ENCODE peak calls at places on chromosomes 13 and 19, in eight cellular contexts. K is GM23338; D is body of pancreas; X is astrocyte; P is IMR-90; G is A549; O is neural progenitor cell; L is CD4-positive, alpha-beta T cell. V is an unnamed sample.

GRCh38 chr13:39835253-39835652 is 179.8 kb downstream of the COG6 start:
- DNase-seq in L (no peak), G (no peak), X (no peak), O (peak; percentile 56), P (no peak), K (no peak), D (no peak), V (peak; percentile 48)

GRCh38 chr13:35848316-35848715 is 282.9 kb downstream of the DCLK1 start:
- DNase-seq in K (no peak), G (no peak), D (no peak), O (no peak), L (no peak), P (no peak), X (no peak), V (no peak)

GRCh38 chr13:44667950-44668349 is 91.8 kb upstream of the TSC22D1 start:
- DNase-seq in K (no peak), O (peak; percentile 78), L (no peak), X (peak; percentile 82), D (no peak), G (no peak), P (peak; percentile 53), V (no peak)

GRCh38 chr13:35789335-35790166 is 313.1 kb upstream of the MAB21L1 start:
- DNase-seq in L (no peak), P (peak; percentile 61), O (peak; percentile 77), G (peak; percentile 7), K (peak; percentile 53), D (no peak), X (peak; percentile 39), V (peak; percentile 11)

GRCh38 chr19:15038304-15038703 is 11.0 kb upstream of the CASP14 start:
- DNase-seq in G (no peak), P (no peak), O (no peak), D (no peak), K (no peak), X (no peak), L (no peak), V (no peak)

GRCh38 chr13:54845351-54845965 is 1816.8 kb downstream of the OLFM4 start:
- DNase-seq in X (no peak), P (no peak), G (no peak), L (no peak), D (no peak), K (peak; percentile 31), O (peak; percentile 7), V (no peak)

GRCh38 chr19:44677019-44677809 is 5.9 kb downstream of the CEACAM19 start:
- DNase-seq in X (peak; percentile 73), K (peak; percentile 76), G (peak; percentile 89), P (peak; percentile 70), L (no peak), O (peak; percentile 21), D (no peak), V (peak; percentile 77)

GRCh38 chr13:21338651-21339278 is 120.3 kb downstream of the ZDHHC20 start:
- DNase-seq in P (no peak), G (no peak), K (peak; percentile 63), L (no peak), X (no peak), O (peak; percentile 38), D (no peak), V (no peak)

DNA sequence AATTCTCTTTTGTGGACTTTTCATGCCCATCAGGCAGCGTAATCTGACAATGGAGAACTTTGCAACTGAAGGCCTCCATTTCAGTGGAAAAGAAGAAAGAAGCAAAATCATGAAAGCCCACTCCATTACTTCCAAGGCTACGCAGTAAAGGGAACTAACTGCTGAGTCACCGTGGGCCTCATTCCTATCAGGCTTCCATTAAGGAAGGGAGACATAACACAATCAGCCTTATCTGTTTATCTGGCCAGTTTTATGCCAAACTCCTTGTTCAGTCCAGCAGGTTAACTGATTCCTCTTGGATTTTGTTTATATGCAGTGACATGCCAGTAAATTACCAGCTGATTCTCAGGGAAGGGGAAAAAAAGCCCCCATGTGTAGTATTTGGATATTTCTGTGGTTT is 56.8 kb upstream of the KATNAL1 start:
- DNase-seq in X (peak; percentile 55), L (no peak), D (no peak), G (no peak), K (no peak), O (no peak), P (peak; percentile 60), V (no peak)
- H3K27ac ChIP-seq in X (no peak overlapping the region), L (no peak overlapping the region), D (no peak overlapping the region), G (peak overlapping the region; percentile 8), K (peak overlapping the region; percentile 48), O (no peak overlapping the region), P (peak overlapping the region; percentile 47), V (no peak overlapping the region)

DNA sequence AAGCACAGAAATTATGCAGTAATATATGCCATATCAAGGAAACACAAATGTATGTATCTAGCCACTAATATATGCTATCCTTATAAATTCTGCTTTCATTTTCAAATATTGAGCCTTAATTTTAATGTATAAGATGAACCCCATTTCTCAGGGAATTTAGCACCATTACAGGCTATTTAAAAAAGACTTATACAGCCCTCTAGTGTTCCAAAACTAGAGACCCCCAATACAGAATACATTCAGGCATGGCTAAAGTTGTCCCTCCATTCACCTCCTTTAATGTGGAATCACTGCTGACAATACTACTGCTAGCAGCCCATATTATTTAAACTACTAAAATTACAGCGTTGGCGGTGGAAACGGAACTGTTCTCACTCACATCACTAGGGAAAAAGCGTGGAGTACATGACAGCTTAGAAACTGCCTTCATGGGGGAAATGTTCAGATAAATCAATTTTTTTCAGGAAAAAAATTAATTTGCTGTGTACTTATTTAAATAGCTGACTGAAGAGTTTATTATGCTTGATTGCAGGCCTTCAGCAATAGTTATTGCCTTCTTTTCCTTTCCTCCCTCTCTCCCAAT is 541.0 kb downstream of the PCDH9 start:
- DNase-seq in L (no peak), X (no peak), G (no peak), D (no peak), O (peak; percentile 19), P (no peak), K (peak; percentile 19), V (no peak)
- TF ChIP-seq CTCF in L (no peak), X (peak; percentile 29), G (peak; percentile 26), D (no peak), O (peak; percentile 51), P (peak; percentile 29), K (peak; percentile 38), V (peak; percentile 34)

DNA sequence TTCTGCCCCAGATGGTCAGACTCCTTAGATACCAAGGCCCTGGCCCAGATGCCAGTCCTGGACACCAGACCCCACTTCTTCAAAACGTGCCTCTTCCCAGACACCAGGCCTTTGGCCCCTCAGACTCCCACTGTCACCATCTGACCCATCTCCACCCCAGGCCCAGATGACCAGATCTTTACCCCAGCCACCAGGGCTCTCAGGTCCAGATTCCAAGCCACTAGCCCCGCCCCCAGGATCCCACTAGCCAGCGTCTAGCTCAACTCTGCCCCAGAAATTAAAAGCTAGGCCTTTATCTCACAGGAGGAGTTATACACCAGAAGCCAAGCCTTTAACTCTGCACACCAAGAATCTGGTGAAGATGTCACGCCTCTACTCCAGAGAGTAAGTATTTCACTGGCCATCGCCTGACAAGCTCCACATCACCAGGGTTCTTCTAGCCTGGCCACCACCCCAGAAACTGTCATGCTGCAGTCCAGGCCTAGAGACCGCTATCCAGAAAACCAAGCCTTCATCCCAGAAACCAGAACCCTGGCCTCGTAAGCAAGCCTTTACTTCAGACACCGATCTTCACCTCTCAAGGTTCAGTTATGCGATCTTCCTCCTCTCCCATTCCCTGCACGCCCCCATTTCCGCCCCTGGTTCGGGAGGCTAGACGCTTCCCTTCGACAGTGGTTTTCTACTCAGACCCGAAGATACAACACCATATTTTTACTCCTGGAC is 595 bp downstream of the XAB2 start:
- DNase-seq in D (no peak), O (peak; percentile 40), G (no peak), L (no peak), X (no peak), P (no peak), K (peak; percentile 33), V (no peak)
- H3K27ac ChIP-seq in D (peak overlapping the region; percentile 85), O (no peak overlapping the region), G (peak overlapping the region; percentile 76), L (peak overlapping the region; percentile 92), X (peak overlapping the region; percentile 82), P (peak overlapping the region; percentile 47), K (peak overlapping the region; percentile 40), V (peak overlapping the region; percentile 73)

GRCh38 chr19:737591-738093 is 13.3 kb upstream of the MISP start:
- DNase-seq in P (peak; percentile 16), G (peak; percentile 55), O (peak; percentile 63), L (peak; percentile 47), X (no peak), D (peak; percentile 43), K (peak; percentile 87), V (no peak)
- TF ChIP-seq CTCF in P (peak; percentile 60), G (peak; percentile 35), O (peak; percentile 53), L (peak; percentile 44), X (peak; percentile 30), D (peak; percentile 41), K (peak; percentile 64), V (peak; percentile 79)

V was measured in brain microvascular endothelial cell.